ENCODE peak calls at places on chromosomes 6 and 20, in six cellular contexts. B is K562, X is SK-N-SH, S is H1, J is GM12878, H is HepG2. U is an unnamed sample.

GRCh38 chr20:33653218-33653899 is 8.8 kb upstream of the C20orf144 start:
- DNase-seq in B (peak), X (peak), S (peak), J (no peak), H (peak), U (peak)

GRCh38 chr20:32970973-32971300 is 33.3 kb downstream of the SUN5 start:
- DNase-seq in B (no peak), X (no peak), S (no peak), J (no peak), H (no peak), U (no peak)

GRCh38 chr6:3458706-3459421 is 2.0 kb upstream of the SLC22A23 start:
- DNase-seq in B (no peak), X (no peak), S (peak), J (no peak), H (no peak), U (no peak)

GRCh38 chr6:81938014-81938761 is 185.7 kb upstream of the TENT5A start:
- DNase-seq in B (peak), X (no peak), S (no peak), J (peak), H (peak), U (peak)

GRCh38 chr6:150527100-150527499 is 72.6 kb upstream of the PLEKHG1 start:
- DNase-seq in B (no peak), X (no peak), S (no peak), J (no peak), H (no peak), U (no peak)

GRCh38 chr6:165717732-165718465 is 54.9 kb upstream of the PDE10A start:
- DNase-seq in B (no peak), X (no peak), S (no peak), J (no peak), H (no peak), U (no peak)

GRCh38 chr6:37517411-37517812 is 17.7 kb upstream of the CCDC167 start:
- DNase-seq in B (no peak), X (no peak), S (no peak), J (no peak), H (no peak), U (peak)

GRCh38 chr6:105911106-105911629 is 175.0 kb upstream of the PRDM1 start:
- DNase-seq in B (no peak), X (no peak), S (no peak), J (no peak), H (no peak), U (no peak)

GRCh38 chr6:13217206-13217905 is 111.0 kb downstream of the TBC1D7 start:
- DNase-seq in B (no peak), X (no peak), S (no peak), J (no peak), H (peak), U (no peak)

GRCh38 chr6:124339610-124340339 is 536.1 kb downstream of the NKAIN2 start:
- DNase-seq in B (no peak), X (no peak), S (no peak), J (no peak), H (no peak), U (no peak)

DNA sequence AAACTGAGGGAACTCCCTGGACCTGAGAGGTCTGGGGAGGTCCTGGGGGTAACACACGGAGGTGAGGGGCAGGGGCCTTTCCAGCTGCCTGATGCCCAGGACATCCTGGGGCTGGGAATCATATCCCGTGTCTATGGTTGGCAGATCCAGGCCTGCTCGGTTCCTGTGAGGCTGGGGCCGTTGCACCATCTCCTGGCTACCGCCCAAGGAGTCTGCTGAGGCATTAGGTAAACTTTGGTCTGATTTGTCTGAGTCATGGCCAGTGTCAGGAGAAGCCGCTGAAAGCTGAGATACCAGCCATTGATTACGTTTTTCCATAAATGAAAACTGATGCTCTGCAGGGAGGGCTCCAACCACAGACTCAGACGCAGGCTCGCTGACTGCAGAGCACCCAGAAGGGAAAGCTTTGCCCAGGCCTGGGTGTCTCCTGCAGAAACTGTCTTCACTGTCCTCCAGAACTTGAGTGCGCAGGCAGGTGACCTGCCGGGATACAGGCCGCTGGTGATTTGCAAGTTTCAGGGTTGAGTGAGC is 14.2 kb downstream of the TRAF3IP2 start:
- DNase-seq in B (no peak), X (peak), S (no peak), J (no peak), H (peak), U (peak)
- TF ChIP-seq GABPA in B (no peak), X (peak), S (no peak), J (no peak), H (no peak), U (no peak)

GRCh38 chr6:43497694-43498093 is 12.5 kb downstream of the LRRC73 start:
- DNase-seq in B (no peak), X (no peak), S (no peak), J (no peak), H (no peak), U (no peak)

GRCh38 chr6:43497129-43497396 is 13.1 kb downstream of the LRRC73 start:
- DNase-seq in B (no peak), X (no peak), S (no peak), J (no peak), H (no peak), U (no peak)

GRCh38 chr6:43495409-43495941 is 14.7 kb downstream of the LRRC73 start:
- DNase-seq in B (no peak), X (no peak), S (no peak), J (no peak), H (peak), U (no peak)

GRCh38 chr6:43494766-43495165 is 15.4 kb downstream of the LRRC73 start:
- DNase-seq in B (no peak), X (no peak), S (no peak), J (no peak), H (no peak), U (no peak)

GRCh38 chr6:43496370-43497128 is 13.6 kb downstream of the LRRC73 start:
- DNase-seq in B (peak), X (peak), S (no peak), J (no peak), H (peak), U (no peak)
- TF ChIP-seq GABPA in B (no peak), X (no peak), S (no peak), J (no peak), H (no peak), U (no peak)

GRCh38 chr6:56087421-56087820 is 160.0 kb downstream of the COL21A1 start:
- DNase-seq in B (no peak), X (no peak), S (no peak), J (no peak), H (no peak), U (no peak)

GRCh38 chr6:56096454-56096853 is 150.9 kb downstream of the COL21A1 start:
- DNase-seq in B (no peak), X (no peak), S (no peak), J (no peak), H (no peak), U (no peak)

GRCh38 chr6:56088641-56089040 is 158.7 kb downstream of the COL21A1 start:
- DNase-seq in B (no peak), X (no peak), S (no peak), J (no peak), H (no peak), U (no peak)

GRCh38 chr6:56093776-56094175 is 153.6 kb downstream of the COL21A1 start:
- DNase-seq in B (no peak), X (no peak), S (no peak), J (no peak), H (no peak), U (peak)

GRCh38 chr6:56091159-56091869 is 156.1 kb downstream of the COL21A1 start:
- DNase-seq in B (no peak), X (no peak), S (no peak), J (no peak), H (peak), U (peak)
- TF ChIP-seq GABPA in B (no peak), X (no peak), S (no peak), J (no peak), H (no peak), U (no peak)

DNA sequence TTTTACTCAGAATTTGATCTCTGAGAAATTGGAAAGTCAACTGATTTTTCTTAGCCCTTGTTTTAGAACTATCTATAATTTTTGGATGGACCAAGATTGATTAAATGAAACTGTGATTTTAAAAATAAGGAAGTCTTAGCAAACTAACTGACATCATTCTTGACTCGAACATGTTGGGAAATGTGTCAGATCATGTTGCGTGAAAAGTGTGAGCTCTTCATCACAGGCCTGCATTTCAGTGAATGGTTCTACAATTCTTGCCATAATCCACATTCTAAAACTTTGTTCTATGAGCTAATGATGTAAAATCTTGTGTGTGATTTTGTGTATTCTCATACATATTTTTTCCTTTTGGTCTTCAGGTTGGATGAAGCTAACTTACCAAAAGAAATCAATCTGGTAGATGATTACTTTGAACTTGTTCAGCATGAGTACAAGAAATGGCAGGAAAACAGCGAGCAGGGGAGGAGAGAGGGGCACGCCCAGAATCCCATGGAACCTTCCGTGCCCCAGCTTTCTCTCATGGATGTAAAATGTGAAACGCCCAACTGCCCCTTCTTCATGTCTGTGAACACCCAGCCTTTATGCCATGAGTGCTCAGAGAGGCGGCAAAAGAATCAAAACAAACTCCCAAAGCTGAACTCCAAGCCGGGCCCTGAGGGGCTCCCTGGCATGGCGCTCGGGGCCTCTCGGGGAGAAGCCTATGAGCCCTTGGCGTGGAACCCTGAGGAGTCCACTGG is 11.2 kb downstream of the TNFAIP3 start:
- DNase-seq in B (no peak), X (no peak), S (no peak), J (no peak), H (no peak), U (no peak)
- TF ChIP-seq GABPA in B (no peak), X (no peak), S (no peak), J (no peak), H (no peak), U (no peak)

DNA sequence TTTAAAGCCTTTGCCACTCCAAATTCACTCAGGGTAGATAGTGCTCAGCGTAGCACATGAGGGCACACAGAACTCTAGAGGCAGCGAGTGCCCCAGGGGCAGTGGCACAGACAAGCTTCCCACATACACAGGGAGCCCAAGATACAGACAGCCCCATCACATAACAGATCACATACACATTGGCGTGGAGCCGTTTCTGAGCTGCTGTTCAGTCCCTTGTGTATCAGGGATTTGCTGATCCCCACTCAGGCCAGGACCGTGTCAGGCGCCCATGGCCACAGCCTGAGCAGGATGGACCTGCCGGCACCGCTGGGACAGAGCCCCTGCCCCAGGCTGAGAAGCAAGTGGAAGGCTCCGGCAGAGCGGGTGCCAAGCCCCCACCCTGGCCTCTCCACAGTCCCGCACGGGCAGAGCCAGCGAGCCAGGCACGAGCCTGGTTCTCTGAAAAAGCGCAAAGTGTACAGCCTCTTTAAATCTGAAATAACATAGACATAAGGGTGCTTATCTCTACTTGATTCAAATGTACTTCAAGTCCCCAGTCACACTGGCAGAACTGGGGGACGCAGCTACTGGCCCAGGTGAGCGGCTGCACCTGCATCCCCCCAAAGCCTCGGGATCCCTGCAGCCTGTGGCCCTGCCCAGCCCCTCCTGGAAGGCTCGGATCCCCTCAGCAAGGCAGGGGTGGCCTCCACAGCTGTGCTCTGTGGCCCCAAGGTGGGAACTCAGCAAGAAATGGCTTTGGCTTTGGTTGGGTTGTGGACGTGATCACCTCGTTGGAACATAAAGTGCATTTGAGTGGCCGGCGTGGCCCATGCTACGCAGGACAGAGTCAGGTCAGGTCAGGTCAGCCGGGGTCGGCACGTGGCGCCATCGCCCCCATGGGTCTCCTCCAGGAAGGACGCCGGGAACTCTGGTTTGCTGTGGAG is 231.3 kb downstream of the ERMARD start:
- DNase-seq in B (no peak), X (no peak), S (no peak), J (no peak), H (no peak), U (no peak)
- TF ChIP-seq GABPA in B (no peak), X (no peak), S (no peak), J (no peak), H (no peak), U (no peak)

GRCh38 chr20:47785900-47786762 is 850 bp upstream of the SULF2 start:
- DNase-seq in B (peak), X (peak), S (no peak), J (no peak), H (peak), U (no peak)
- TF ChIP-seq GABPA in B (no peak), X (no peak), S (peak), J (no peak), H (no peak), U (no peak)

DNA sequence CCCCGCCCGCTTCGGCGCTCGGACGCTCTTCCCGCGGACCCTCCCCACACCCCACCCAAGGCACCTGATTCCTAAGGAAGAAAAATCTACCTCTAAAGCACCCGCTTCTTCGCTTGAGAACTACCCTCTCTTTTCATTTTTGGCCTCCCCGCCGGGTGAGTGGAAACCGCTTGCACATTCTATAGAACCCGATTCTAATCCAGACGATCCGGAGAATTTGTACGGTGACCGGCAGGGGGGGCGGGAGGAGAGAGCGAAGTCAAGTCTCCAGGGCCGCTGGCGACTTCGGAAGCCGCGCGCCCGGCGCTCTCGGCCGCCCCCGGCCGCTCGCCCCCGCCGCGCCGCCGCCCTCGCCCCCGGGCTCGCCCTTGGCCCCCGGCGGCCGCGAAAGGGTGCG is at the start of gene RBM24:
- DNase-seq in B (no peak), X (peak), S (no peak), J (no peak), H (peak), U (peak)
- TF ChIP-seq GABPA in B (no peak), X (no peak), S (no peak), J (no peak), H (no peak), U (no peak)

DNA sequence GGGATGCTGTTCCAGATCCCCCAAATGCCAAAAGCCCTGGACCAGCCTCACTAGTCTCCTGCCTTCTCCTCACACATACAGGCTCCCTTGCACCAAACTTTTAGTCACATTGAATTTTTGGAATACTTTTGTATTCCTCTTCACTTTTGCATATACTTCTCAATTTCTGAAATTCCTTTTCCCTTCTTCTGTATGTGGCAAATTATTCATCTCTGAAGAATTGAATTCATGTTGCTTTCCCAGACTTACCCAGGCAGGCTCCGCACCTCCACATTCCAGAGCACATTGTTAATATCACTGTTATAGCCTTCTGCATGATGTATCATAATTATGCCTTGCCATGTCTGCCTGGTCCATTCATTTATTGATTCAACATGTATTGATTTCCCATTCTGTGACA is 255.3 kb upstream of the POU3F2 start:
- DNase-seq in B (no peak), X (no peak), S (no peak), J (no peak), H (no peak), U (no peak)
- TF ChIP-seq GABPA in B (no peak), X (no peak), S (no peak), J (no peak), H (no peak), U (no peak)

DNA sequence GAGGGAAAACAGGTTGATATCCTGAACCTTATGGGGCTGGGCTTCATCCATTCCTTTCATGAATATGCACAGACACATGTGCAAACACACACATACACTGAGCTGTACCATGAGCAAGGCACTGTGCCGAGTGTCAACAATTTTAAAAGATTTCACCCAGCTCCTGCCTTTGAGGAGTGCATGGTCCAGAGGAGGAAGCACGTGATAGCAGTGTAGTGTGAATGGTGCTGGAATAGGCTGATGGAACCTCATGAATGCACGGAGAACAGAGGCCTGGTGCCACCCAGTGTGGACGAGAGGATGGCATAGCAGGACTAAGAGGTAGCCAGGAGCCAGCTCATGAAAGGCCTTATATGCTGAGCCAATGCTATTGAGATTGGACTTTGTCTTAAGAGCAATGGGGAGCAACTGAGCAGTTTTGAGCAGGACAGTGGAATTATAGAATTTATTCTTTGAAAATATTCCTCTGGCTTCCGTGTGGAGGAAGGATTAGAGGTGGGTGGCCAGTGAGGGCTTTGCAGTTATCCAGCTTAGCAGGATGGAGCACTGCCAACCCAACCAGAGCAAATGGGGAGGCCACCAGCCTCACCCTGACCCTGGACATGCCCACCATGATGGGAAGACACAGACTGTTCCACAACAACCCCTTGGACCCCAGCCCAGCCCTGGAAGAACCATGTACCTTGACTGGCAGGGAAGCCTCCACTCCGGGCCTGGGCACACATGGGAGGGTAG is 84.4 kb downstream of the UNC5CL start:
- DNase-seq in B (no peak), X (no peak), S (no peak), J (no peak), H (no peak), U (no peak)
- TF ChIP-seq GABPA in B (no peak), X (no peak), S (no peak), J (no peak), H (no peak), U (no peak)

DNA sequence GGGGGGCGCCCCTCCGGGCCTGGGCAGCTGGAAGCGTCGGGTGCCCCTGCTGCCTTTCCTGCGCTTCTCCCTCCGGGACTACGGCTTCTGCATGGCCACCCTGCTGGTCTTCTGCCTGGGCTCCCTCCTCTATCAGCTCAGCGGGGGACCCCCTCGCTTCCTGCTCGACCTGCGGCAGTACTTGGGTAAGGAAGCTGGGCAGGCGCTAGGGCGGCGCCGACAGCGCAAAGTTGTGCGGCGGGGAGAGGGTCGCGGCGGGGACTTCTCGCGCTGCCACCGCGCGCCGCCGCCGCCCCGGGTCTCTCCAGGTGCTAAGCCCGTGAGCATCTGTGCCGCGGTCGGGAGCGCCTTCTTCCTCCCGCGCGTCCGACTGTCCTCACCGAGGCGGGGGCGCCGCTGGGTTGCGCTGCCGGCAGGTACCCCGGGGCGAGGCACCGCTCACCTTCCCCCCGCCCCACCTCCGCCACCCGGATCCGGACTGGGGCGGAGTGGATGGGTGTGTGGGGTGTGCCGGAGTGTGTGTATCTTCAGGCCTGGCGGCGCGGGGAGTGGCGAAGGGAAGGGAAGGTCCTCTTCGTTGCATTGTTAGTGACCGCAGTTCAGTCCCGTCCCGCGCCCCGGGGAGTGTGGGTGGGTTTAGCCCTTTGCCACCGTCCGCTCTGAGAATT is 797 bp downstream of the UST start:
- DNase-seq in B (no peak), X (peak), S (peak), J (no peak), H (no peak), U (no peak)
- TF ChIP-seq GABPA in B (no peak), X (no peak), S (no peak), J (no peak), H (no peak), U (no peak)